ENCODE peak calls at places on chromosome 22, in five cellular contexts. I is NCI-H460; P is fibroblast of mammary gland; F is prostate gland; Q is naive thymus-derived CD8-positive, alpha-beta T cell. W is an unnamed sample.

GRCh38 chr22:38610234-38610633 is 40.3 kb upstream of the DMC1 start:
- DNase-seq in I (no peak), P (no peak), F (no peak), Q (no peak), W (no peak)

GRCh38 chr22:20456064-20456721 is 18.6 kb upstream of the SCARF2 start:
- DNase-seq in I (peak), P (peak), F (peak), Q (peak), W (peak)

GRCh38 chr22:49553518-49554295 is 274.0 kb downstream of the BRD1 start:
- DNase-seq in I (no peak), P (no peak), F (no peak), Q (no peak), W (peak)

GRCh38 chr22:42347281-42347824 is 76.9 kb upstream of the TCF20 start:
- DNase-seq in I (no peak), P (no peak), F (no peak), Q (no peak), W (no peak)

GRCh38 chr22:24731786-24732185 is 42.7 kb downstream of the PIWIL3 start:
- DNase-seq in I (no peak), P (no peak), F (no peak), Q (no peak), W (no peak)

GRCh38 chr22:37162221-37163095 is 12.7 kb upstream of the IL2RB start:
- DNase-seq in I (no peak), P (no peak), F (no peak), Q (peak), W (no peak)

GRCh38 chr22:31192513-31192912 is 19.6 kb upstream of the LIMK2 start:
- DNase-seq in I (peak), P (peak), F (no peak), Q (no peak), W (no peak)

GRCh38 chr22:29031236-29031982 is 30.2 kb downstream of the C22orf31 start:
- DNase-seq in I (peak), P (peak), F (peak), Q (no peak), W (peak)

GRCh38 chr22:44549701-44550100 is 51.7 kb upstream of the RTL6 start:
- DNase-seq in I (no peak), P (no peak), F (no peak), Q (no peak), W (no peak)

GRCh38 chr22:41184679-41185078 is 20.4 kb upstream of the L3MBTL2 start:
- DNase-seq in I (no peak), P (no peak), F (no peak), Q (no peak), W (no peak)

GRCh38 chr22:35961480-35961902 is 67.1 kb downstream of the RBFOX2 start:
- DNase-seq in I (no peak), P (peak), F (no peak), Q (no peak), W (no peak)

GRCh38 chr22:19900707-19901436 is 40.7 kb upstream of the COMT start:
- DNase-seq in I (no peak), P (no peak), F (no peak), Q (no peak), W (peak)

W was measured in right lobe of liver.